ENCODE peak calls at places on chromosomes 12 and 14, in four cellular contexts. U is fibroblast of pulmonary artery, Y is RWPE1, C is AG04449. T is an unnamed sample.

GRCh38 chr12:118398878-118399277 is 22.5 kb downstream of the SUDS3 start:
- DNase-seq in U (no peak), Y (no peak), C (no peak), T (no peak)

GRCh38 chr14:85764809-85765208 is 234.9 kb downstream of the FLRT2 start:
- DNase-seq in U (no peak), Y (no peak), C (no peak), T (no peak)

GRCh38 chr12:12560587-12561304 is 1.9 kb downstream of the DUSP16 start:
- DNase-seq in U (peak), Y (peak), C (no peak), T (no peak)

GRCh38 chr12:52372216-52373154 is 5.2 kb upstream of the KRT85 start:
- DNase-seq in U (peak), Y (peak), C (peak), T (peak)

GRCh38 chr14:64000749-64001148 is 147.9 kb downstream of the SYNE2 start:
- DNase-seq in U (no peak), Y (no peak), C (no peak), T (no peak)

GRCh38 chr12:121894633-121895032 is 6.0 kb downstream of the PSMD9 start:
- DNase-seq in U (peak), Y (no peak), C (no peak), T (no peak)

GRCh38 chr12:114683709-114684097 is 272 bp downstream of the TBX3 start:
- DNase-seq in U (no peak), Y (no peak), C (no peak), T (no peak)

GRCh38 chr12:125683748-125684381 is 618.6 kb downstream of the AACS start:
- DNase-seq in U (no peak), Y (no peak), C (no peak), T (no peak)

GRCh38 chr12:51821423-51822260 is 26.9 kb downstream of the FIGNL2 start:
- DNase-seq in U (no peak), Y (no peak), C (no peak), T (no peak)

GRCh38 chr14:49478784-49479183 is 107.4 kb downstream of the RPS29 start:
- DNase-seq in U (no peak), Y (no peak), C (no peak), T (no peak)

GRCh38 chr12:109740694-109741245 is 27.1 kb downstream of the FAM222A start:
- DNase-seq in U (no peak), Y (no peak), C (no peak), T (no peak)

GRCh38 chr12:41288188-41288811 is 100.2 kb downstream of the PDZRN4 start:
- DNase-seq in U (no peak), Y (no peak), C (no peak), T (no peak)

GRCh38 chr12:11693068-11693467 is 43.6 kb downstream of the ETV6 start:
- DNase-seq in U (no peak), Y (no peak), C (no peak), T (no peak)

GRCh38 chr12:80269953-80270552 is 170.7 kb downstream of the OTOGL start:
- DNase-seq in U (peak), Y (peak), C (no peak), T (peak)

GRCh38 chr12:54502485-54502884 is 4.9 kb downstream of the NCKAP1L start:
- DNase-seq in U (no peak), Y (no peak), C (no peak), T (no peak)

GRCh38 chr14:42045393-42045792 is 438.7 kb downstream of the LRFN5 start:
- DNase-seq in U (peak), Y (no peak), C (no peak), T (no peak)

GRCh38 chr12:104286538-104287482 is 16.7 kb upstream of the EID3 start:
- DNase-seq in U (peak), Y (peak), C (peak), T (peak)

GRCh38 chr14:106141242-106142220 is 615.1 kb downstream of the TMEM121 start:
- DNase-seq in U (no peak), Y (no peak), C (no peak), T (no peak)

GRCh38 chr14:63404906-63405305 is 86.2 kb upstream of the GPHB5 start:
- DNase-seq in U (no peak), Y (no peak), C (no peak), T (no peak)

GRCh38 chr12:119802472-119802871 is 74.6 kb downstream of the CIT start:
- DNase-seq in U (peak), Y (no peak), C (no peak), T (no peak)

DNA sequence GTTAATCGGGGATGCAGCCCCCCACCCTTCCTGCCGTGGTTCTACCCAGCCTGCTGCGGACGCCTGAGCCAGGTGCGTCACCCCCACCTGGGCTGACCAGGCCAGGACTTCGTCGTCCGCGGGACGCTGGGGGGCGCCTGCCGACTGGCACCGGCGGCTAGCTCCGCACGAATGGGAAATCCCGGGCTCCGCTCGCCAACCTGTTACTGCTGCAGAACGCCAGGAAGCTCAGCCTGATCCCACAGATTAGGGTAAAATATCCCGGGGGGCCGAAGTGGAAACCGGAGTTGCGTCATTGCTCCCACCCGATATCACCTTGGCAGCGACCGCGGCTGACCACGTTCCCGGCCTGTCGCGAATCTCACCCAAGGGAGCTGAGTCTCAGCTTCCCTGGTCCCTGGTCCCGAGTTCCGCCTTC is 528 bp upstream of the VDR start:
- DNase-seq in U (no peak), Y (peak), C (no peak), T (no peak)
- TF ChIP-seq CTCF in U (no peak), Y (peak), C (peak), T (peak)

GRCh38 chr12:27524839-27525238 is 833 bp downstream of the PPFIBP1 start:
- DNase-seq in U (peak), Y (peak), C (no peak), T (no peak)
- TF ChIP-seq CTCF in U (peak), Y (no peak), C (no peak), T (no peak)

DNA sequence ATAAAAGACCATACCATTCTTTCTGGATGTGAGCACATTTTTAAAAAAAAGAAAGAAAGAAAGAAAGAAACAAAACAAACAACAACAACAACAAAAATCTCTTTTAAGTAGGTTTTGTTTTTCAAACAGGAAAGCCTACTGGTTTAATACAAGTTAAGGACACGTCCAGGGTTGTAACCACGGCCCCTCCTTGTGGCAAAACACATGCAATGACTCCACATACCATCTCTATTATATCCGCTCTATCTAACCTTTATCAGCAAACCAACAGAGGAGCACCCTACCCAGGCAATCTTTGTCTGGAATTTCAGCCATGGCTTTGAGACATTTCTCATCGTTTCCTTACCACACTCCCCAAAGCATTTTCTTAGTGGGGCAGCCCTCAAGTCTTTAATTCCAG is 360.5 kb upstream of the TMPO start:
- DNase-seq in U (peak), Y (no peak), C (no peak), T (no peak)
- TF ChIP-seq CTCF in U (no peak), Y (no peak), C (no peak), T (no peak)

GRCh38 chr14:58637040-58637390 is 747 bp upstream of the DACT1 start:
- DNase-seq in U (peak), Y (no peak), C (peak), T (peak)
- TF ChIP-seq CTCF in U (no peak), Y (no peak), C (no peak), T (no peak)

GRCh38 chr12:123801573-123802178 is 39.6 kb downstream of the DNAH10 start:
- DNase-seq in U (peak), Y (peak), C (no peak), T (no peak)
- TF ChIP-seq CTCF in U (peak), Y (peak), C (peak), T (no peak)